ENCODE peak calls at places on chromosomes 3 and 15, in nine cellular contexts. One of them, this sample, is unnamed.

GRCh38 chr3:136802481-136802996 is 16.4 kb upstream of the SLC35G2 start:
- DNase-seq in foreskin fibroblast: peak
- DNase-seq in pancreas: peak
- DNase-seq in fibroblast of lung: peak
- DNase-seq in colonic mucosa: peak
- DNase-seq in right atrium auricular region: no peak
- DNase-seq in IMR-90: peak
- DNase-seq in fibroblast of the aortic adventitia: peak
- DNase-seq in OCI-LY7: no peak
- DNase-seq in this sample: peak

GRCh38 chr3:141112686-141113255 is 61.6 kb downstream of the SPSB4 start:
- DNase-seq in foreskin fibroblast: no peak
- DNase-seq in pancreas: no peak
- DNase-seq in fibroblast of lung: no peak
- DNase-seq in colonic mucosa: no peak
- DNase-seq in right atrium auricular region: peak
- DNase-seq in IMR-90: no peak
- DNase-seq in fibroblast of the aortic adventitia: no peak
- DNase-seq in OCI-LY7: no peak
- DNase-seq in this sample: no peak

GRCh38 chr15:60546764-60547163 is 67.8 kb upstream of the ICE2 start:
- DNase-seq in foreskin fibroblast: no peak
- DNase-seq in pancreas: no peak
- DNase-seq in fibroblast of lung: no peak
- DNase-seq in colonic mucosa: no peak
- DNase-seq in right atrium auricular region: no peak
- DNase-seq in IMR-90: no peak
- DNase-seq in fibroblast of the aortic adventitia: no peak
- DNase-seq in OCI-LY7: no peak
- DNase-seq in this sample: no peak

GRCh38 chr3:50630916-50631315 is 14.0 kb downstream of the MAPKAPK3 start:
- DNase-seq in foreskin fibroblast: no peak
- DNase-seq in pancreas: no peak
- DNase-seq in fibroblast of lung: peak
- DNase-seq in colonic mucosa: no peak
- DNase-seq in right atrium auricular region: no peak
- DNase-seq in IMR-90: no peak
- DNase-seq in fibroblast of the aortic adventitia: no peak
- DNase-seq in OCI-LY7: no peak
- DNase-seq in this sample: peak

GRCh38 chr15:31272558-31273257 is 53.9 kb upstream of the KLF13 start:
- DNase-seq in foreskin fibroblast: no peak
- DNase-seq in pancreas: no peak
- DNase-seq in fibroblast of lung: no peak
- DNase-seq in colonic mucosa: peak
- DNase-seq in right atrium auricular region: peak
- DNase-seq in IMR-90: no peak
- DNase-seq in fibroblast of the aortic adventitia: no peak
- DNase-seq in OCI-LY7: no peak
- DNase-seq in this sample: no peak

GRCh38 chr3:116929534-116930222 is 220.1 kb downstream of the TUSC7 start:
- DNase-seq in foreskin fibroblast: peak
- DNase-seq in pancreas: no peak
- DNase-seq in fibroblast of lung: no peak
- DNase-seq in colonic mucosa: no peak
- DNase-seq in right atrium auricular region: no peak
- DNase-seq in IMR-90: no peak
- DNase-seq in fibroblast of the aortic adventitia: no peak
- DNase-seq in OCI-LY7: no peak
- DNase-seq in this sample: peak

GRCh38 chr3:72657666-72658065 is 190.6 kb downstream of the SHQ1 start:
- DNase-seq in foreskin fibroblast: no peak
- DNase-seq in pancreas: no peak
- DNase-seq in fibroblast of lung: no peak
- DNase-seq in colonic mucosa: peak
- DNase-seq in right atrium auricular region: no peak
- DNase-seq in IMR-90: no peak
- DNase-seq in fibroblast of the aortic adventitia: no peak
- DNase-seq in OCI-LY7: no peak
- DNase-seq in this sample: peak

GRCh38 chr3:171379281-171379680 is 80.9 kb downstream of the TNIK start:
- DNase-seq in foreskin fibroblast: peak
- DNase-seq in pancreas: no peak
- DNase-seq in fibroblast of lung: peak
- DNase-seq in colonic mucosa: no peak
- DNase-seq in right atrium auricular region: no peak
- DNase-seq in IMR-90: peak
- DNase-seq in fibroblast of the aortic adventitia: peak
- DNase-seq in OCI-LY7: no peak
- DNase-seq in this sample: peak

GRCh38 chr3:131020122-131020693 is 6.4 kb downstream of the ASTE1 start:
- DNase-seq in foreskin fibroblast: peak
- DNase-seq in pancreas: no peak
- DNase-seq in fibroblast of lung: no peak
- DNase-seq in colonic mucosa: no peak
- DNase-seq in right atrium auricular region: no peak
- DNase-seq in IMR-90: no peak
- DNase-seq in fibroblast of the aortic adventitia: no peak
- DNase-seq in OCI-LY7: peak
- DNase-seq in this sample: no peak

GRCh38 chr3:148460686-148461085 is 237.0 kb upstream of the AGTR1 start:
- DNase-seq in foreskin fibroblast: no peak
- DNase-seq in pancreas: no peak
- DNase-seq in fibroblast of lung: no peak
- DNase-seq in colonic mucosa: no peak
- DNase-seq in right atrium auricular region: no peak
- DNase-seq in IMR-90: no peak
- DNase-seq in fibroblast of the aortic adventitia: no peak
- DNase-seq in OCI-LY7: no peak
- DNase-seq in this sample: no peak

GRCh38 chr3:67517781-67518180 is 136.6 kb downstream of the SUCLG2 start:
- DNase-seq in foreskin fibroblast: no peak
- DNase-seq in pancreas: no peak
- DNase-seq in fibroblast of lung: no peak
- DNase-seq in colonic mucosa: no peak
- DNase-seq in right atrium auricular region: no peak
- DNase-seq in IMR-90: no peak
- DNase-seq in fibroblast of the aortic adventitia: no peak
- DNase-seq in OCI-LY7: no peak
- DNase-seq in this sample: no peak

GRCh38 chr3:49373563-49373962 is 15.4 kb upstream of the GPX1 start:
- DNase-seq in foreskin fibroblast: no peak
- DNase-seq in pancreas: no peak
- DNase-seq in fibroblast of lung: no peak
- DNase-seq in colonic mucosa: no peak
- DNase-seq in right atrium auricular region: no peak
- DNase-seq in IMR-90: no peak
- DNase-seq in fibroblast of the aortic adventitia: no peak
- DNase-seq in OCI-LY7: no peak
- DNase-seq in this sample: no peak

GRCh38 chr3:13113346-13114335 is 40.4 kb upstream of the IQSEC1 start:
- DNase-seq in foreskin fibroblast: no peak
- DNase-seq in pancreas: no peak
- DNase-seq in fibroblast of lung: no peak
- DNase-seq in colonic mucosa: no peak
- DNase-seq in right atrium auricular region: no peak
- DNase-seq in IMR-90: no peak
- DNase-seq in fibroblast of the aortic adventitia: no peak
- DNase-seq in OCI-LY7: peak
- DNase-seq in this sample: no peak

GRCh38 chr15:64396790-64397189 is 9.2 kb downstream of the TRIP4 start:
- DNase-seq in foreskin fibroblast: no peak
- DNase-seq in pancreas: no peak
- DNase-seq in fibroblast of lung: no peak
- DNase-seq in colonic mucosa: no peak
- DNase-seq in right atrium auricular region: no peak
- DNase-seq in IMR-90: no peak
- DNase-seq in fibroblast of the aortic adventitia: no peak
- DNase-seq in OCI-LY7: no peak
- DNase-seq in this sample: no peak

GRCh38 chr15:88635343-88635742 is 3.5 kb upstream of the ISG20 start:
- DNase-seq in foreskin fibroblast: peak
- DNase-seq in pancreas: no peak
- DNase-seq in fibroblast of lung: no peak
- DNase-seq in colonic mucosa: no peak
- DNase-seq in right atrium auricular region: no peak
- DNase-seq in IMR-90: no peak
- DNase-seq in fibroblast of the aortic adventitia: no peak
- DNase-seq in OCI-LY7: peak
- DNase-seq in this sample: no peak
- H3K4me3 ChIP-seq in foreskin fibroblast: no peak
- H3K4me3 ChIP-seq in pancreas: no peak
- H3K4me3 ChIP-seq in fibroblast of lung: no peak
- H3K4me3 ChIP-seq in colonic mucosa: no peak
- H3K4me3 ChIP-seq in right atrium auricular region: no peak
- H3K4me3 ChIP-seq in IMR-90: no peak
- H3K4me3 ChIP-seq in fibroblast of the aortic adventitia: no peak
- H3K4me3 ChIP-seq in OCI-LY7: peak
- H3K4me3 ChIP-seq in this sample: no peak

GRCh38 chr3:94303897-94304296 is 241.0 kb downstream of the NSUN3 start:
- DNase-seq in foreskin fibroblast: no peak
- DNase-seq in pancreas: no peak
- DNase-seq in fibroblast of lung: peak
- DNase-seq in colonic mucosa: no peak
- DNase-seq in right atrium auricular region: no peak
- DNase-seq in IMR-90: peak
- DNase-seq in fibroblast of the aortic adventitia: peak
- DNase-seq in OCI-LY7: no peak
- DNase-seq in this sample: peak
- TF ChIP-seq CTCF in foreskin fibroblast: no peak
- TF ChIP-seq CTCF in pancreas: no peak
- TF ChIP-seq CTCF in fibroblast of lung: peak
- TF ChIP-seq CTCF in colonic mucosa: no peak
- TF ChIP-seq CTCF in right atrium auricular region: no peak
- TF ChIP-seq CTCF in IMR-90: peak
- TF ChIP-seq CTCF in fibroblast of the aortic adventitia: peak
- TF ChIP-seq CTCF in OCI-LY7: peak
- TF ChIP-seq CTCF in this sample: peak

GRCh38 chr15:49467782-49468181 is 44.7 kb downstream of the FGF7 start:
- DNase-seq in foreskin fibroblast: peak
- DNase-seq in pancreas: no peak
- DNase-seq in fibroblast of lung: no peak
- DNase-seq in colonic mucosa: no peak
- DNase-seq in right atrium auricular region: no peak
- DNase-seq in IMR-90: no peak
- DNase-seq in fibroblast of the aortic adventitia: peak
- DNase-seq in OCI-LY7: no peak
- DNase-seq in this sample: no peak

GRCh38 chr15:49472338-49472737 is 49.3 kb downstream of the FGF7 start:
- DNase-seq in foreskin fibroblast: no peak
- DNase-seq in pancreas: no peak
- DNase-seq in fibroblast of lung: no peak
- DNase-seq in colonic mucosa: no peak
- DNase-seq in right atrium auricular region: no peak
- DNase-seq in IMR-90: no peak
- DNase-seq in fibroblast of the aortic adventitia: no peak
- DNase-seq in OCI-LY7: no peak
- DNase-seq in this sample: no peak

GRCh38 chr15:49466119-49466518 is 43.1 kb downstream of the FGF7 start:
- DNase-seq in foreskin fibroblast: no peak
- DNase-seq in pancreas: no peak
- DNase-seq in fibroblast of lung: no peak
- DNase-seq in colonic mucosa: no peak
- DNase-seq in right atrium auricular region: no peak
- DNase-seq in IMR-90: no peak
- DNase-seq in fibroblast of the aortic adventitia: no peak
- DNase-seq in OCI-LY7: no peak
- DNase-seq in this sample: no peak

GRCh38 chr15:49471733-49472132 is 48.7 kb downstream of the FGF7 start:
- DNase-seq in foreskin fibroblast: no peak
- DNase-seq in pancreas: peak
- DNase-seq in fibroblast of lung: no peak
- DNase-seq in colonic mucosa: no peak
- DNase-seq in right atrium auricular region: no peak
- DNase-seq in IMR-90: no peak
- DNase-seq in fibroblast of the aortic adventitia: no peak
- DNase-seq in OCI-LY7: no peak
- DNase-seq in this sample: no peak

GRCh38 chr15:49468440-49468839 is 45.4 kb downstream of the FGF7 start:
- DNase-seq in foreskin fibroblast: peak
- DNase-seq in pancreas: no peak
- DNase-seq in fibroblast of lung: no peak
- DNase-seq in colonic mucosa: no peak
- DNase-seq in right atrium auricular region: no peak
- DNase-seq in IMR-90: peak
- DNase-seq in fibroblast of the aortic adventitia: peak
- DNase-seq in OCI-LY7: no peak
- DNase-seq in this sample: peak
- H3K4me3 ChIP-seq in foreskin fibroblast: peak
- H3K4me3 ChIP-seq in pancreas: no peak
- H3K4me3 ChIP-seq in fibroblast of lung: no peak
- H3K4me3 ChIP-seq in colonic mucosa: no peak
- H3K4me3 ChIP-seq in right atrium auricular region: no peak
- H3K4me3 ChIP-seq in IMR-90: no peak
- H3K4me3 ChIP-seq in fibroblast of the aortic adventitia: peak
- H3K4me3 ChIP-seq in OCI-LY7: no peak
- H3K4me3 ChIP-seq in this sample: no peak

GRCh38 chr15:74748322-74748946 is at the start of gene CYP1A2:
- DNase-seq in foreskin fibroblast: no peak
- DNase-seq in pancreas: no peak
- DNase-seq in fibroblast of lung: no peak
- DNase-seq in colonic mucosa: no peak
- DNase-seq in right atrium auricular region: no peak
- DNase-seq in IMR-90: no peak
- DNase-seq in fibroblast of the aortic adventitia: no peak
- DNase-seq in OCI-LY7: no peak
- DNase-seq in this sample: no peak

GRCh38 chr15:74750759-74751158 is 2.1 kb downstream of the CYP1A2 start:
- DNase-seq in foreskin fibroblast: no peak
- DNase-seq in pancreas: no peak
- DNase-seq in fibroblast of lung: no peak
- DNase-seq in colonic mucosa: no peak
- DNase-seq in right atrium auricular region: no peak
- DNase-seq in IMR-90: no peak
- DNase-seq in fibroblast of the aortic adventitia: no peak
- DNase-seq in OCI-LY7: no peak
- DNase-seq in this sample: no peak

GRCh38 chr15:74749832-74750231 is 1.2 kb downstream of the CYP1A2 start:
- DNase-seq in foreskin fibroblast: no peak
- DNase-seq in pancreas: no peak
- DNase-seq in fibroblast of lung: no peak
- DNase-seq in colonic mucosa: no peak
- DNase-seq in right atrium auricular region: no peak
- DNase-seq in IMR-90: no peak
- DNase-seq in fibroblast of the aortic adventitia: no peak
- DNase-seq in OCI-LY7: no peak
- DNase-seq in this sample: no peak

GRCh38 chr15:74742422-74742821 is 6.2 kb upstream of the CYP1A2 start:
- DNase-seq in foreskin fibroblast: no peak
- DNase-seq in pancreas: no peak
- DNase-seq in fibroblast of lung: no peak
- DNase-seq in colonic mucosa: no peak
- DNase-seq in right atrium auricular region: no peak
- DNase-seq in IMR-90: no peak
- DNase-seq in fibroblast of the aortic adventitia: no peak
- DNase-seq in OCI-LY7: no peak
- DNase-seq in this sample: no peak

DNA sequence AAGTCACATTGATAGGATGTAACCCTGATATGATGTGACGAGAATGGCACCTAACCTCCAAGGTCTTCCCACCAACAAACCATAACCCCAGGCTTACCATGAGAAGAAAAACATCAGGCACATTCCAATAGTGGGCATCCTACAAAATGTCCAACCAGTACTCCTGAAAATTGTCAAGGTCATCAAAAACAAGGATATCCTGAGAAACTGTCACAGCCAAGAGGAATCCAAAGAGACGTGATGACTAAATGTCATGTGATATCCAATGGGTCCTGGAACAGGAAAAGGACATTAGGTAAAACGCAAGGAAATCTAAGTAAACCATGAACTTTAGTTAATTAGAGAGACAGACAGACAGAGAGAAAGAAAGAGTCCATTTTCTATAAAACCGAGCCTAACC is 2.3 kb upstream of the CYP1A2 start:
- DNase-seq in foreskin fibroblast: no peak
- DNase-seq in pancreas: no peak
- DNase-seq in fibroblast of lung: no peak
- DNase-seq in colonic mucosa: no peak
- DNase-seq in right atrium auricular region: no peak
- DNase-seq in IMR-90: no peak
- DNase-seq in fibroblast of the aortic adventitia: no peak
- DNase-seq in OCI-LY7: no peak
- DNase-seq in this sample: no peak
- TF ChIP-seq CTCF in foreskin fibroblast: no peak
- TF ChIP-seq CTCF in pancreas: no peak
- TF ChIP-seq CTCF in fibroblast of lung: no peak
- TF ChIP-seq CTCF in colonic mucosa: no peak
- TF ChIP-seq CTCF in right atrium auricular region: no peak
- TF ChIP-seq CTCF in IMR-90: no peak
- TF ChIP-seq CTCF in fibroblast of the aortic adventitia: no peak
- TF ChIP-seq CTCF in OCI-LY7: no peak
- TF ChIP-seq CTCF in this sample: no peak